ENCODE peak calls at places on chromosomes 6 and 20, in seven cellular contexts. X is HT1080; G is aorta; M is breast epithelium; I is CD8-positive, alpha-beta memory T cell; Q is activated T-cell treated with anti-CD3 and anti-CD28 coated beads, Interleukin-2, amount 50 U/mL, for 4 hours; O is endothelial cell. A is an unnamed sample.
A peak's percentile ranks its signal among the peaks of the same experiment; 100 is the strongest.

GRCh38 chr6:169725270-169726048 is 1.2 kb upstream of the PHF10 start:
- DNase-seq in X (no peak), G (peak; percentile 69), M (no peak), I (no peak), Q (peak; percentile 7), O (peak; percentile 39), A (peak; percentile 67)

GRCh38 chr20:34824861-34825529 is 456 bp downstream of the NCOA6 start:
- DNase-seq in X (no peak), G (peak; percentile 69), M (no peak), I (peak; percentile 61), Q (peak; percentile 58), O (peak; percentile 68), A (peak; percentile 56)

GRCh38 chr20:32155017-32155965 is 45.8 kb downstream of the TM9SF4 start:
- DNase-seq in X (peak; percentile 87), G (peak; percentile 95), M (peak; percentile 67), I (no peak), Q (no peak), O (peak; percentile 63), A (peak; percentile 98)

GRCh38 chr6:160293844-160294243 is 35.2 kb upstream of the SLC22A2 start:
- DNase-seq in X (no peak), G (no peak), M (no peak), I (no peak), Q (no peak), O (no peak), A (no peak)

GRCh38 chr20:24693466-24694156 is 224.2 kb downstream of the SYNDIG1 start:
- DNase-seq in X (no peak), G (no peak), M (no peak), I (no peak), Q (no peak), O (no peak), A (no peak)

GRCh38 chr6:53112871-53113270 is 35.8 kb downstream of the GCM1 start:
- DNase-seq in X (no peak), G (no peak), M (peak; percentile 54), I (no peak), Q (no peak), O (no peak), A (peak; percentile 37)

GRCh38 chr20:52200870-52201269 is 9.3 kb upstream of the ZFP64 start:
- DNase-seq in X (no peak), G (no peak), M (no peak), I (no peak), Q (no peak), O (no peak), A (no peak)

GRCh38 chr6:98579089-98579488 is 255.3 kb upstream of the POU3F2 start:
- DNase-seq in X (peak; percentile 2), G (no peak), M (no peak), I (no peak), Q (no peak), O (no peak), A (peak; percentile 43)

GRCh38 chr6:128487055-128487454 is 33.3 kb downstream of the PTPRK start:
- DNase-seq in X (no peak), G (no peak), M (no peak), I (no peak), Q (no peak), O (no peak), A (peak; percentile 40)

GRCh38 chr6:45084257-45084656 is 243.9 kb upstream of the RUNX2 start:
- DNase-seq in X (no peak), G (no peak), M (no peak), I (no peak), Q (no peak), O (no peak), A (no peak)

GRCh38 chr20:35821807-35822242 is 50.0 kb downstream of the PHF20 start:
- DNase-seq in X (peak; percentile 91), G (no peak), M (no peak), I (no peak), Q (no peak), O (no peak), A (peak; percentile 62)

A was measured in kidney tubule cell.